ENCODE peak calls at places on chromosome 10, in five cellular contexts. P is endodermal cell; D is CD4-positive, alpha-beta memory T cell; K is ascending aorta; Y is adrenal gland. R is an unnamed sample. For H3K4me1 and H3K27me3, the result is how much of the 10 kb centered on the place peaks cover.

GRCh38 chr10:370222-370825 is 235.1 kb downstream of the ZMYND11 start:
- DNase-seq in P (no peak), D (no peak), K (no peak), Y (no peak), R (no peak)

GRCh38 chr10:91665842-91666241 is 33.0 kb upstream of the PPP1R3C start:
- DNase-seq in P (no peak), D (no peak), K (no peak), Y (no peak), R (no peak)

GRCh38 chr10:34449836-34450235 is 365.3 kb downstream of the PARD3 start:
- DNase-seq in P (no peak), D (no peak), K (no peak), Y (no peak), R (no peak)

GRCh38 chr10:88411772-88412349 is 171.3 kb downstream of the RNLS start:
- DNase-seq in P (no peak), D (no peak), K (no peak), Y (no peak), R (no peak)

GRCh38 chr10:93749218-93749799 is 8.4 kb upstream of the LGI1 start:
- DNase-seq in P (peak), D (no peak), K (no peak), Y (peak), R (no peak)

GRCh38 chr10:80502621-80503583 is 34.8 kb upstream of the SH2D4B start:
- DNase-seq in P (no peak), D (no peak), K (no peak), Y (no peak), R (no peak)

GRCh38 chr10:111756541-111757061 is 427.0 kb downstream of the GPAM start:
- DNase-seq in P (peak), D (no peak), K (no peak), Y (peak), R (peak)

GRCh38 chr10:86266446-86267242 is 100.0 kb downstream of the GRID1 start:
- DNase-seq in P (peak), D (no peak), K (no peak), Y (peak), R (no peak)

GRCh38 chr10:21261705-21262285 is 263.7 kb downstream of the SKIDA1 start:
- DNase-seq in P (no peak), D (no peak), K (no peak), Y (no peak), R (no peak)

GRCh38 chr10:113945075-113945686 is 90.7 kb downstream of the NHLRC2 start:
- DNase-seq in P (no peak), D (no peak), K (no peak), Y (no peak), R (no peak)

GRCh38 chr10:47384148-47384921 is at the start of gene ZNF488:
- DNase-seq in P (peak), D (peak), K (no peak), Y (peak), R (peak)

GRCh38 chr10:18599392-18599791 is 52.0 kb downstream of the NSUN6 start:
- DNase-seq in P (no peak), D (no peak), K (no peak), Y (no peak), R (no peak)

GRCh38 chr10:23571884-23572283 is 133.0 kb downstream of the OTUD1 start:
- DNase-seq in P (no peak), D (no peak), K (no peak), Y (no peak), R (no peak)

GRCh38 chr10:27745719-27746363 is at the start of gene MKX:
- DNase-seq in P (peak), D (peak), K (no peak), Y (peak), R (peak)

GRCh38 chr10:59997807-59998525 is 91.6 kb upstream of the CCDC6 start:
- DNase-seq in P (no peak), D (no peak), K (no peak), Y (peak), R (no peak)

GRCh38 chr10:80462277-80462985 is 8.3 kb downstream of the TSPAN14 start:
- DNase-seq in P (no peak), D (no peak), K (no peak), Y (peak), R (no peak)

GRCh38 chr10:73136627-73137026 is 26.4 kb downstream of the NUDT13 start:
- DNase-seq in P (no peak), D (no peak), K (no peak), Y (no peak), R (no peak)
- H3K4me1 ChIP-seq in P (under half), D (under half), K (under half), Y (under half), R (under half)

DNA sequence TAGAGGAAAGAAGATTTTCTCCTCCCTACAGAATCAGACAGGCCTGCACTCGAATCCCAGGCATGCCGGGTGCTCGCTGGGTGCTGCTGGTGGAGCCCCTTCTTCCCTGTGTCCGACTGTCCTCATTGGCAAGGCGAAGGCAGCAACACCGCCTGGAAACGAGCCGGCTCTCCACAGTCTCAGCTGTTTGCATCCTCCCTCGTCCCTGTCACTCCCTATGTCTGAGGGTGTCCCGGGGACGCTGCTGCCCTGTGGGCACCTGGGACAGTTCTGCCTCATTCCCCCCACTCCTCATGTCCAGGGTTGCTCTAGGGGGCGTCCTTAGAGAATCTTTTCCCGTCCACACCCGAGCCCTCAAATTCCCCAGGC is 31.6 kb upstream of the TMEM72 start:
- DNase-seq in P (peak), D (no peak), K (no peak), Y (no peak), R (no peak)
- H3K4me3 ChIP-seq in P (peak), D (no peak), K (no peak), Y (no peak), R (peak)

GRCh38 chr10:43296320-43296719 is 29.5 kb upstream of the RASGEF1A start:
- DNase-seq in P (no peak), D (no peak), K (no peak), Y (no peak), R (no peak)
- H3K27me3 ChIP-seq in P (under half), D (under half), K (under half), Y (under half), R (under half)

GRCh38 chr10:125156739-125157472 is 3.5 kb downstream of the CTBP2 start:
- DNase-seq in P (no peak), D (no peak), K (no peak), Y (no peak), R (peak)
- H3K4me1 ChIP-seq in P (under half), D (under half), K (under half), Y (half or more), R (under half)

DNA sequence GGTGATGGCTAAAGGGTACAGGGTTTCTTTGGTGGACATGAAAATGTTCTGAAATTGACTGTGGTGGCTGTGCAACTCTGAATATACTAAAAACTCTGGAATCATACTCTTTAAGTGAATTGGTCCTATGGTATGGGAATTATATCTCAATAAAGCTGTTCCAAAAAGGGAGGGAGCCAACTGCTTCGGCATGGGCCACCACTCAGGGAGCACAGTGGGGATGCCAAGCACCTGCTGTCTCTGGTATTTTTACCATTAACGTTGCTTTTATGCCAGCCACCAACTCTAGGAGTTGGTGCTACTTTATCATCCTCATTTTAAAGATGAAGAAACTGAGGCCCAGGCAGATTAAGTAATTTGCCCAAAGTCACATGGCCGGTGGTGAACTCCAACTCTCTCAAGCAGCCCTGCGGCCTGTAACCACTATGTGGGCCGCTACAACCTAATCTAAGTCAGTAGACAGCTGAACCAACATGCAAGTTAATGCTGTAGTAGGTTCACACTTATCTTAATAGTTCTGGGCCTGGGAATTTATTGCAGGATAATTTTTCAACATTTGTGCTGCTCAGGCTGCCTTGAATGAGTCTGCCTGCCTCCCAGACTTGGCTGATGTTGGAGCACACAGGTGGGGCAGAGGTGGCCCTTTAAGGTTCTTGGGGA is 20.8 kb downstream of the SH3PXD2A start:
- DNase-seq in P (peak), D (no peak), K (no peak), Y (no peak), R (no peak)
- H3K4me3 ChIP-seq in P (no peak), D (no peak), K (no peak), Y (no peak), R (no peak)

DNA sequence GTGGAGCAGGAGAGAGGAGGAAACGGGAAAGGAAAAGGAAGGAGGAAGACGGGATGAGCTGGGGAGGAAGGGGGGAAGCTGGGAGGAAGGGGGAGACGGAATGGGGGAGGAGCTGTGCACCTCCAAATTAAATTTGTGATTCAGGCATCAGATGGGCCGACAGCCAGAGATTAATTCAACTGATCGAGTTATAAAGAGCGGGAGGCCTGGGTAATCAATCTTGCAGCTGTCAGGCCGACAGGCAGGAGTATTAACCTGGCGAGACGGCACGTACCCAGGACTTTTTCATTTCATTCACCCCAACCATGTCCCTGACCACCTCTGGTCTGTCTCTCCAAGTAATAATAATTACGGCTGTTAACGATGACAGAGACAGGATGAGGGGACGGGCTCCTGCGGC is 26.2 kb downstream of the KAZALD1 start:
- DNase-seq in P (no peak), D (no peak), K (no peak), Y (no peak), R (no peak)
- H3K27me3 ChIP-seq in P (half or more), D (under half), K (under half), Y (under half), R (under half)

R was measured in SJCRH30.